ENCODE peak calls at places on chromosomes 3 and 15, in seven cellular contexts. D is D721Med; P is NB4; A is activated CD8-positive, alpha-beta T cell treated with anti-CD3 and anti-CD28 coated beads for 36 hours; Q is foreskin fibroblast; M is ascending aorta; H is omental fat pad. B is an unnamed sample.

GRCh38 chr15:76678766-76679165 is 226.4 kb downstream of the SCAPER start:
- DNase-seq in M (no peak), P (no peak), A (no peak), D (no peak), H (no peak), Q (peak), B (no peak)

GRCh38 chr3:142651711-142652110 is 55.5 kb downstream of the PLS1 start:
- DNase-seq in M (no peak), Q (no peak), D (no peak), A (no peak), H (no peak), P (no peak), B (no peak)

GRCh38 chr15:81813215-81813614 is 232.6 kb downstream of the MEX3B start:
- DNase-seq in Q (no peak), M (no peak), H (no peak), P (no peak), A (no peak), D (no peak), B (no peak)

GRCh38 chr3:16182183-16182582 is 7.7 kb downstream of the GALNT15 start:
- DNase-seq in A (no peak), D (no peak), Q (peak), H (no peak), M (peak), P (no peak), B (no peak)

GRCh38 chr3:143881102-143881501 is 32.8 kb upstream of the SLC9A9 start:
- DNase-seq in H (no peak), P (peak), M (no peak), A (no peak), D (no peak), Q (no peak), B (no peak)

GRCh38 chr15:29822100-29822684 is at the start of gene TJP1:
- DNase-seq in D (no peak), H (no peak), P (no peak), Q (peak), M (peak), A (no peak), B (peak)

GRCh38 chr3:83821526-83821925 is 1137.3 kb upstream of the CADM2 start:
- DNase-seq in H (no peak), A (no peak), D (no peak), Q (no peak), M (no peak), P (no peak), B (no peak)

GRCh38 chr15:28922712-28923012 is 36.9 kb downstream of the APBA2 start:
- DNase-seq in P (no peak), Q (no peak), H (no peak), A (no peak), D (no peak), M (no peak), B (no peak)

GRCh38 chr3:148873928-148874326 is 8.8 kb downstream of the CPA3 start:
- DNase-seq in H (no peak), Q (peak), D (no peak), P (no peak), M (no peak), A (no peak), B (no peak)

GRCh38 chr15:68704496-68705021 is 116.1 kb downstream of the ANP32A start:
- DNase-seq in P (no peak), H (no peak), M (no peak), D (peak), Q (no peak), A (no peak), B (no peak)

GRCh38 chr15:30905821-30906220 is 2.1 kb downstream of the FAN1 start:
- DNase-seq in Q (no peak), P (no peak), M (no peak), H (no peak), A (no peak), D (no peak), B (no peak)

GRCh38 chr3:66076861-66077495 is 38.3 kb upstream of the MAGI1 start:
- DNase-seq in H (no peak), M (no peak), Q (peak), P (no peak), D (no peak), A (no peak), B (no peak)

GRCh38 chr3:81974754-81975153 is 213.3 kb upstream of the GBE1 start:
- DNase-seq in Q (no peak), M (no peak), D (no peak), H (no peak), P (no peak), A (no peak), B (no peak)

GRCh38 chr3:122382888-122383666 is at the start of gene MIX23:
- DNase-seq in Q (peak), P (peak), A (peak), H (peak), D (peak), M (peak), B (peak)

GRCh38 chr3:161884830-161885229 is 388.2 kb downstream of the OTOL1 start:
- DNase-seq in D (no peak), A (no peak), M (no peak), H (no peak), Q (no peak), P (no peak), B (no peak)

GRCh38 chr3:190038050-190038631 is 82.6 kb downstream of the P3H2 start:
- DNase-seq in A (no peak), Q (peak), M (no peak), D (no peak), P (peak), H (no peak), B (peak)

GRCh38 chr15:99704444-99704838 is 28.8 kb downstream of the LYSMD4 start:
- DNase-seq in H (no peak), M (no peak), Q (peak), P (peak), D (no peak), A (peak), B (no peak)

GRCh38 chr15:31316135-31316795 is 10.4 kb upstream of the KLF13 start:
- DNase-seq in P (no peak), A (peak), D (no peak), H (no peak), Q (no peak), M (no peak), B (no peak)

GRCh38 chr15:73628102-73628501 is 5.1 kb downstream of the NPTN start:
- DNase-seq in D (no peak), Q (no peak), P (no peak), H (no peak), A (no peak), M (no peak), B (no peak)

GRCh38 chr3:43957553-43957952 is 266.8 kb downstream of the ABHD5 start:
- DNase-seq in M (no peak), D (no peak), P (no peak), A (no peak), Q (no peak), H (no peak), B (no peak)

GRCh38 chr3:172224560-172225214 is 185.3 kb downstream of the FNDC3B start:
- DNase-seq in H (no peak), Q (no peak), P (no peak), D (no peak), A (no peak), M (no peak), B (no peak)

GRCh38 chr3:94083261-94083660 is 20.4 kb downstream of the NSUN3 start:
- DNase-seq in D (no peak), A (peak), P (no peak), H (no peak), M (no peak), Q (no peak), B (no peak)

GRCh38 chr3:196016485-196016884 is 65.4 kb downstream of the TFRC start:
- DNase-seq in H (no peak), D (no peak), A (peak), Q (peak), P (peak), M (no peak), B (no peak)

GRCh38 chr15:77815015-77815414 is 182.3 kb upstream of the LINGO1 start:
- DNase-seq in H (no peak), D (no peak), M (no peak), A (no peak), Q (no peak), P (no peak), B (no peak)

GRCh38 chr15:60255390-60255789 is 142.4 kb downstream of the ANXA2 start:
- DNase-seq in A (peak), M (no peak), H (no peak), P (peak), D (no peak), Q (peak), B (no peak)

GRCh38 chr3:71495708-71496472 is 87.6 kb downstream of the FOXP1 start:
- DNase-seq in Q (peak), P (peak), D (no peak), H (no peak), A (peak), M (no peak), B (no peak)

GRCh38 chr15:42131826-42132806 is 24.3 kb downstream of the PLA2G4F start:
- DNase-seq in A (no peak), P (no peak), Q (no peak), D (no peak), M (peak), H (no peak), B (no peak)

GRCh38 chr3:122988507-122988906 is 39.1 kb downstream of the SEMA5B start:
- DNase-seq in Q (no peak), P (no peak), A (no peak), D (no peak), M (no peak), H (no peak), B (peak)

GRCh38 chr3:5305681-5305983 is 118.1 kb downstream of the EDEM1 start:
- DNase-seq in A (no peak), H (no peak), Q (no peak), M (no peak), D (no peak), P (no peak), B (no peak)

GRCh38 chr3:123285931-123286307 is 84.2 kb downstream of the SEC22A start:
- DNase-seq in P (no peak), Q (no peak), M (no peak), D (no peak), A (no peak), H (no peak), B (no peak)

GRCh38 chr15:89419370-89419984 is 76.9 kb downstream of the RHCG start:
- DNase-seq in H (no peak), D (no peak), P (peak), M (no peak), A (peak), Q (no peak), B (no peak)

GRCh38 chr15:74235962-74236361 is at the start of gene CCDC33:
- DNase-seq in A (no peak), M (no peak), H (no peak), D (no peak), P (peak), Q (no peak), B (no peak)

GRCh38 chr3:14847613-14848541 is 29.1 kb downstream of the FGD5 start:
- DNase-seq in M (no peak), H (no peak), D (no peak), A (peak), P (peak), Q (no peak), B (peak)
- TF ChIP-seq CTCF in M (no peak), H (no peak), D (no peak), A (no peak), P (no peak), Q (no peak), B (no peak)

GRCh38 chr3:114327665-114328064 is 33.8 kb downstream of the TIGIT start:
- DNase-seq in M (no peak), P (no peak), Q (no peak), A (no peak), H (no peak), D (no peak), B (no peak)
- TF ChIP-seq CTCF in M (no peak), P (no peak), Q (no peak), A (no peak), H (no peak), D (no peak), B (no peak)

GRCh38 chr3:69322110-69322509 is 63.8 kb downstream of the FRMD4B start:
- DNase-seq in Q (no peak), H (no peak), A (no peak), P (no peak), D (no peak), M (no peak), B (no peak)

GRCh38 chr3:69326821-69327433 is 59.0 kb downstream of the FRMD4B start:
- DNase-seq in P (no peak), H (no peak), M (no peak), A (peak), Q (no peak), D (no peak), B (peak)

GRCh38 chr3:69325151-69325550 is 60.7 kb downstream of the FRMD4B start:
- DNase-seq in M (no peak), P (no peak), D (no peak), H (no peak), A (no peak), Q (no peak), B (no peak)

GRCh38 chr3:69323941-69324340 is 61.9 kb downstream of the FRMD4B start:
- DNase-seq in D (no peak), M (no peak), H (no peak), Q (no peak), A (no peak), P (no peak), B (no peak)

DNA sequence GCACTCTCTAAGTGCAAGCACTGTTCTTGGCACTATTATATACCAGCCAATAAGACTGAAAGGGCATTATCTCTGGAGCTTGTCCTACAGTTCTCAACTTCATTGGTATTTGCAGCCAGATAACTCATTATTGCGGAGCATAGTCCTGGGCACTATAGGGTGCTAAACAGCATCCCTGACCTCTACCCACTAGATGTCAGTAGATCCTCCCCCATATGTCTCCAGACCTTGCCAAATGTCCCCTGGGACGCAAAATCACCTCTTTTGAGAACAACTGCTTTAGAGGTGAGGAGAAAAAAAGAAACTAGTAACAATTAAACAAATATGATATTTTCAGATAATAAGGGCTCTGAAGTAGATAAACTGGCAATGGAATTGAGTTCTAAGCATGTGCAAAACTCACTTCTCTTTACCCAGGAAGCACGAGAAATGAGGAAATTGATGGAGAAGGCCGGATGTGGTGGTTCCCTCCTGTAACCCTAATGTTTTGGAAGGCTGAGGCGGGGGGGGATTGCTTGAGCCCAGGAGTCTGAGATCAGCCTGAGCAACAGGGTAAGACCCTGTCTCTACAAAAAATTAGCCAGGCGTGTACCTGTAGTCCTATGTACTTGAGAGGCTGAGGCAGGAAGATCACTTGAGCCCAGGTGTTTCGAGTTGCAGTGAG is 61.4 kb downstream of the FRMD4B start:
- DNase-seq in P (peak), M (no peak), Q (no peak), H (no peak), A (peak), D (no peak), B (no peak)
- TF ChIP-seq CTCF in P (peak), M (no peak), Q (no peak), H (no peak), A (peak), D (peak), B (peak)

GRCh38 chr3:20317616-20318015 is 131.6 kb upstream of the SGO1 start:
- DNase-seq in A (no peak), P (no peak), H (no peak), M (no peak), D (no peak), Q (no peak), B (no peak)

GRCh38 chr3:20321391-20322047 is 135.5 kb upstream of the SGO1 start:
- DNase-seq in M (no peak), A (no peak), Q (no peak), H (no peak), P (no peak), D (no peak), B (no peak)

GRCh38 chr3:20322085-20322484 is 136.1 kb upstream of the SGO1 start:
- DNase-seq in P (no peak), H (no peak), D (no peak), A (no peak), Q (no peak), M (no peak), B (no peak)

GRCh38 chr3:20323307-20323927 is 137.4 kb upstream of the SGO1 start:
- DNase-seq in A (no peak), P (no peak), D (no peak), Q (no peak), H (no peak), M (no peak), B (no peak)

DNA sequence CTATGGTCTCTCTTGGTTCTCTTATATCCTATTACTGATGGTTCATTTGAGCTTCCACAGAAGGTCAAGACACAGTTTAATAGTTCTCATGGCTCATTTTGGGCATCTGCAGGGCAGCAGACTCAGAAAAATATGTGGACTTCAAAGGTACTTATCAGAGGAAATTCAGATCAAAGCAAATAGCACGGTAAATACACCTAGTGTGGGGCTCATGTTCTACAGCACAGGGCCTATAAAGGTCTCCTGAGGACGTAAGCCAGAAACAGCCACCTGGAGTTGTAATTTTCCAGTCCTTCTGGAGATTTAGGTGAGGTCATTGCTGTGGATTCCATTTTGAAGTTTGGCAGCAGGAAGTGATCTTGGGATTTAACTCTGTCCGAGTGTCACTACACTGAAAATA is 134.5 kb upstream of the SGO1 start:
- DNase-seq in P (no peak), M (no peak), A (no peak), Q (no peak), H (no peak), D (no peak), B (no peak)
- TF ChIP-seq CTCF in P (no peak), M (no peak), A (no peak), Q (no peak), H (no peak), D (no peak), B (no peak)

GRCh38 chr3:101848754-101849713 is at the start of gene NFKBIZ:
- DNase-seq in M (peak), H (peak), P (peak), Q (peak), A (peak), D (peak), B (peak)
- TF ChIP-seq CTCF in M (peak), H (no peak), P (no peak), Q (no peak), A (no peak), D (no peak), B (no peak)

DNA sequence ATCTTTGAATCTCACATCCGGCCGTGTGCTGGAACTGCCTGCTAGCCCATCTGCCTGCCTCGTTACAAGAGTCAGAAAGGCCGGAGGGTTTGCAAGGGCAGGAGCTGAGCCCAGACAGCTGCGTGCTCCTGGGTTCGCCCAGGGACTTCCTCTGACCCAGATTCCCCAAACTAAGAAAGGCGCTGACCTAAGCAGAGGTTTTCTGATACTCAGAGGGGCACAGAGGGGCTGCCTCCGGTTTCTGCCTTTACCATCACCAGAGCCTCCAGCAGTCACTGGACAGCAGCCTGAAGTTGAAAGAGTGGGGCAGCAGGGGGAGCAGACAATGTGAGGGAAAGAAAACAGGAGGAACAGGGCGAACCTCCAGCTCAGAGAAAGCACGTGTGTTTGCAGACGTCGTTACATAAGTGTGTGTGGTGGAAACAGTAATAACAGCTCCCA is 33.4 kb upstream of the RAD18 start:
- DNase-seq in Q (peak), P (no peak), M (no peak), D (no peak), A (no peak), H (no peak), B (no peak)
- TF ChIP-seq CTCF in Q (peak), P (no peak), M (no peak), D (no peak), A (no peak), H (no peak), B (peak)

GRCh38 chr15:58842713-58843396 is 71.8 kb downstream of the MINDY2 start:
- DNase-seq in D (no peak), A (no peak), M (no peak), Q (no peak), H (no peak), P (no peak), B (no peak)

GRCh38 chr15:58840048-58840447 is 68.9 kb downstream of the MINDY2 start:
- DNase-seq in Q (no peak), A (no peak), H (no peak), M (no peak), P (no peak), D (no peak), B (no peak)

DNA sequence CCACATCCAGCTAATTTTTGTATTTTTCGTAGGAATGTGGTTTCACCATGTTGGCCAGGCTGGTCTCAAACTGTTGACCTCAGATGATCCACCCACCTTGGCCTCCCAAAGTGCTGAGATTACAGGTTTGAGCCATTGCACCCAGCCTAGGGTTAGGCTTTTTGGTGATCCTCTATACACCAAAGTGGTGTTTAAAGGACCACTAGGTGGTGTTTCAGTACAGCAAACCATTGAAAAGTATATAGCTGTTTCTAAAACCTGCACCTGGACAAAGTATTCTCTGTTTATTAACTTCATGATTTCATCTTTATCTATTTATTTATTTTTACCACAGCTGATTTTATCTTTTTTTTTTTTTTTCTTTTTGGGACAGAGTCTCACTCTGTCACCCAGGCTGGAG is 68.4 kb downstream of the MINDY2 start:
- DNase-seq in H (no peak), D (no peak), P (peak), M (no peak), Q (no peak), A (no peak), B (no peak)
- TF ChIP-seq CTCF in H (no peak), D (peak), P (peak), M (no peak), Q (peak), A (peak), B (no peak)

DNA sequence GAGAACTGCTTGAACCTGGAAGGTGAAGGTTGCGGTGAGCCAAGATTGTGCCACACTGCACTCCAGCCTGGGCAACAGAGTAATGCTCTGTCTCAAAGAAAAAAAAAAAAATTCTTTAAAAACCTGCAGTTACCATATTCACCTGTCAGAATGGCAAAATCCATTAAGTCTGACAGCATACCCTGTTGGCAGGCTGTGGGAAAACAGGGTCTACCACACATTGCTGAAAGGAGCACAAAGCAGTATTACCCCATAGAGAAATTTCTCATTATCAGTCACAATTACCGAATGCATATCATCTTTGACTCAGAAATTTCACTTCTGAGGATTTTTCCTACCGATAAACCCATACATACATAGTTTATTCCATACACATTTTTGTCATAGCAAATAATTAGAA is 264.1 kb upstream of the SLCO3A1 start:
- DNase-seq in P (no peak), H (no peak), Q (no peak), A (peak), D (no peak), M (no peak), B (no peak)
- TF ChIP-seq CTCF in P (no peak), H (no peak), Q (no peak), A (no peak), D (no peak), M (no peak), B (no peak)

B was measured in heart left ventricle.